ENCODE peak calls at places on chromosomes 1 and 21, in four cellular contexts. E is left lung, Q is cardiac muscle cell, K is MCF 10A. N is an unnamed sample.

GRCh38 chr1:201503397-201504176 is 3.3 kb downstream of the CSRP1 start:
- DNase-seq in E (peak), Q (peak), K (peak), N (no peak)

GRCh38 chr1:43056460-43056859 is 97.8 kb upstream of the SLC2A1 start:
- DNase-seq in E (no peak), Q (no peak), K (no peak), N (no peak)

GRCh38 chr1:195019385-195019784 is 1588.9 kb downstream of the KCNT2 start:
- DNase-seq in E (no peak), Q (no peak), K (no peak), N (no peak)

GRCh38 chr1:94808682-94809081 is 11.5 kb upstream of the SLC44A3 start:
- DNase-seq in E (no peak), Q (no peak), K (no peak), N (no peak)

GRCh38 chr1:204763773-204764427 is 78.4 kb upstream of the LRRN2 start:
- DNase-seq in E (peak), Q (peak), K (peak), N (no peak)

GRCh38 chr1:8540266-8540926 is 222.5 kb downstream of the SLC45A1 start:
- DNase-seq in E (no peak), Q (peak), K (peak), N (no peak)

GRCh38 chr21:38950388-38951094 is 144.8 kb downstream of the ETS2 start:
- DNase-seq in E (no peak), Q (peak), K (peak), N (no peak)

GRCh38 chr1:17757426-17757825 is 2.3 kb downstream of the ACTL8 start:
- DNase-seq in E (no peak), Q (no peak), K (no peak), N (no peak)

GRCh38 chr1:23736437-23737134 is 6.7 kb upstream of the ELOA start:
- DNase-seq in E (no peak), Q (no peak), K (no peak), N (no peak)

GRCh38 chr1:201883786-201884185 is 4.9 kb upstream of the SHISA4 start:
- DNase-seq in E (no peak), Q (peak), K (peak), N (no peak)

GRCh38 chr21:45990049-45990711 is 8.6 kb downstream of the COL6A1 start:
- DNase-seq in E (peak), Q (no peak), K (no peak), N (peak)

GRCh38 chr1:59092126-59092525 is 204.8 kb upstream of the FGGY start:
- DNase-seq in E (no peak), Q (no peak), K (no peak), N (no peak)

GRCh38 chr1:115168026-115168425 is 78.7 kb upstream of the TSPAN2 start:
- DNase-seq in E (no peak), Q (no peak), K (peak), N (no peak)

GRCh38 chr1:27726173-27726793 is 522 bp downstream of the FAM76A start:
- DNase-seq in E (peak), Q (peak), K (peak), N (peak)

GRCh38 chr1:152495066-152495675 is 15.4 kb upstream of the LCE5A start:
- DNase-seq in E (no peak), Q (peak), K (peak), N (no peak)

GRCh38 chr1:244599937-244600350 is 53.0 kb upstream of the DESI2 start:
- DNase-seq in E (no peak), Q (peak), K (peak), N (no peak)

GRCh38 chr1:179770887-179771502 is 27.9 kb downstream of the FAM163A start:
- DNase-seq in E (no peak), Q (peak), K (no peak), N (no peak)

GRCh38 chr1:161335796-161336195 is 21.6 kb downstream of the SDHC start:
- DNase-seq in E (no peak), Q (peak), K (no peak), N (no peak)

GRCh38 chr1:150798509-150798908 is 9.6 kb downstream of the CTSK start:
- DNase-seq in E (no peak), Q (no peak), K (no peak), N (no peak)

GRCh38 chr1:28110555-28110954 is 22.1 kb upstream of the EYA3 start:
- DNase-seq in E (no peak), Q (no peak), K (no peak), N (no peak)

GRCh38 chr1:226553594-226554279 is 5.2 kb downstream of the STUM start:
- DNase-seq in E (no peak), Q (no peak), K (no peak), N (no peak)

GRCh38 chr1:53266038-53266437 is 27.7 kb upstream of the MAGOH start:
- DNase-seq in E (no peak), Q (peak), K (peak), N (no peak)

GRCh38 chr1:83641828-83642443 is 357.0 kb downstream of the TTLL7 start:
- DNase-seq in E (no peak), Q (peak), K (no peak), N (no peak)

GRCh38 chr1:24283326-24284155 is 35.6 kb upstream of the GRHL3 start:
- DNase-seq in E (no peak), Q (peak), K (peak), N (no peak)

GRCh38 chr1:229655781-229656180 is 29.7 kb downstream of the URB2 start:
- DNase-seq in E (no peak), Q (no peak), K (no peak), N (no peak)

GRCh38 chr1:12336436-12336835 is 106.6 kb downstream of the VPS13D start:
- DNase-seq in E (no peak), Q (peak), K (no peak), N (no peak)

GRCh38 chr1:88194542-88194941 is 489.5 kb upstream of the PKN2 start:
- DNase-seq in E (no peak), Q (no peak), K (no peak), N (no peak)

GRCh38 chr1:238439483-238439882 is 548.8 kb upstream of the ZP4 start:
- DNase-seq in E (no peak), Q (no peak), K (no peak), N (no peak)

GRCh38 chr1:64263335-64263734 is 59.9 kb downstream of the UBE2U start:
- DNase-seq in E (no peak), Q (no peak), K (peak), N (no peak)

GRCh38 chr1:106875622-106876021 is 180.9 kb upstream of the PRMT6 start:
- DNase-seq in E (no peak), Q (no peak), K (no peak), N (no peak)

GRCh38 chr1:22275211-22275610 is 132.3 kb upstream of the WNT4 start:
- DNase-seq in E (no peak), Q (no peak), K (no peak), N (no peak)

GRCh38 chr1:22276396-22276748 is 133.5 kb upstream of the WNT4 start:
- DNase-seq in E (no peak), Q (no peak), K (no peak), N (no peak)

GRCh38 chr1:22277662-22278061 is 134.8 kb upstream of the WNT4 start:
- DNase-seq in E (no peak), Q (no peak), K (no peak), N (peak)

GRCh38 chr1:22273686-22274681 is 131.1 kb upstream of the WNT4 start:
- DNase-seq in E (no peak), Q (no peak), K (no peak), N (no peak)

DNA sequence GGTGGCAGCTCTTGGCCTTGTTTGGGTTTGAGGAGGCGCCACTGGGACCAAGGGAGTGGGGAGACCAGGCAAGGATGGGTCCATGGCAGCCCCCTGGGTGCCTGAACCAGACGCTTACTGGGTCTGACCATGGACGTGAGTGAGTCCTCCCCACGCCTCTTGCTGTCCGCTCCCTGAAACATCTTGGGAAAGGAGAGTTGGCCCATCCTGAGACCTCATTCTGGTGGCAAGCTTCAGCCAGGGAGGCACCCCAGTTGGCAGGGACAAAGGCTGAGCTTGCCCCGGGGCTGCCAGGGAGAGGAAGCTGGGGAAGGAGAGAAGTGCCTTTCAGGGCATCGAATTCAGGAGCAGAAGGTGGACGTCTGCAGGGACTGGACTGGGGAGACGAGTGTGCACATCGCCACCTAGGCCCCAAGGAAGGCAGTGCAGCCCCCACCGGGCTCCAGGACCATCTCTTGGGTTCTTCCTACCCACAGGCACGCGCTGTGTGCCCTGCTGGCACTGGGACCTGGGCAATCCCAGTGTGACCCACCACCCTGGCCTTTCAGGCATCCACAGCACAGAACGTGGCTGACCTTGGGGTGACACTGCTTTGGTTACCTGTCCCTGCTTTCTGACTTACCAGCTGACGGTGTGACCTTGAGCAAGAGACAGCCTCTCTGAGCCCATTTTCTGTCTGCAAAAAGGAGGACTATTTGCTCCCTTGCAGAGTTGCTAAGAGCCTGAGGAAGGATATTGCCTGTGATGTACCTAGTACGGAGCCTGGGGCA is 132.9 kb upstream of the WNT4 start:
- DNase-seq in E (peak), Q (peak), K (peak), N (peak)
- TF ChIP-seq CTCF in E (peak), Q (peak), K (peak), N (peak)

GRCh38 chr21:36640260-36641244 is 58.4 kb upstream of the SIM2 start:
- DNase-seq in E (no peak), Q (no peak), K (no peak), N (no peak)
- TF ChIP-seq CTCF in E (no peak), Q (no peak), K (no peak), N (peak)

GRCh38 chr1:86811128-86811527 is 102.8 kb downstream of the SELENOF start:
- DNase-seq in E (no peak), Q (no peak), K (no peak), N (no peak)

GRCh38 chr1:86812286-86812685 is 101.6 kb downstream of the SELENOF start:
- DNase-seq in E (no peak), Q (no peak), K (no peak), N (no peak)

DNA sequence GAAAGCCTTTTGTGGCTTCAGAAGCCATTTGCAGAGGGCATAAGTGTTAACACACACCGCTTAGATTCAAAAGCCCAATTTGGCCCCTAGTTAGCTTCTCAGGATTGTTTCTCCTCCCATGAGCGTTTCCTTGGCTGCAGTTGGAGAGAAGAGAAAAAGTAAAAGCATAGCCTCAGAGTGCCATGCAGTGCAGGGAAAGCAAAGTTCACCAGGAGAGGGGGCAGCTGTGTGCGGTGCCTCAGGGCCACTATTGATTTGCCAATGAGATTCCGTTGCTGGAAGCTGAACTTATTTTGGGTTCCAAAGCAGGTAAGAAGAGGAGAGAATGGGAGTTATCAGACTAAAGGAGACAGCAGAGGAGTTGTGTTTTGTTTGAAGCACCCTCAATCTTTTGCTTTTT is 102.4 kb downstream of the SELENOF start:
- DNase-seq in E (no peak), Q (no peak), K (no peak), N (no peak)
- TF ChIP-seq CTCF in E (no peak), Q (no peak), K (no peak), N (no peak)

DNA sequence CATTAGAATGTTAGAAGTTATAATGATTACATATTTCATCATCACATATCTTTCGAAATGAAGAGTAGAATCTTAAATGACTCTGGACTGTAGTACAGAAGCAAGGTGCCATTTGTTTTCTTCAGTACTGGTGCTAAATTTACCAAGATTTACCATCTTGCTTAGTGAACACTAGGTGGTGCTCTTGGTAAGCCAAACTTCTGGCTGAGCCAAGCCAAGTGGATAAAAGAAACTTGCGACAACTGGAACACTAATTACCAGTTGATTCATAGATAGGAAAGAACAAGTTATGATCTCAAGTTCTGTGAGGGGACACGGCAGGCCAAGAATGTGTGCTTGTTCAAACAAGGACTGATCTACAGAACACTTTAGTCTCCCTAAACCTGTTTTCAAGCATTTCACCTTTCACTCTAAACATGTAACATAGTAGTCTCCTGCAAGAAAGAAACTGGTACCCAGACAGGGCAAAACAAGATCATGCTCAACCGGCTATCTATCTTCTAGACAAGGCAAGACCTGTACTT is 19.8 kb downstream of the SPRTN start:
- DNase-seq in E (no peak), Q (peak), K (peak), N (no peak)
- TF ChIP-seq CTCF in E (peak), Q (peak), K (peak), N (peak)

GRCh38 chr1:3410435-3410915 is 44.0 kb upstream of the ARHGEF16 start:
- DNase-seq in E (no peak), Q (no peak), K (no peak), N (no peak)
- TF ChIP-seq CTCF in E (no peak), Q (no peak), K (no peak), N (peak)

DNA sequence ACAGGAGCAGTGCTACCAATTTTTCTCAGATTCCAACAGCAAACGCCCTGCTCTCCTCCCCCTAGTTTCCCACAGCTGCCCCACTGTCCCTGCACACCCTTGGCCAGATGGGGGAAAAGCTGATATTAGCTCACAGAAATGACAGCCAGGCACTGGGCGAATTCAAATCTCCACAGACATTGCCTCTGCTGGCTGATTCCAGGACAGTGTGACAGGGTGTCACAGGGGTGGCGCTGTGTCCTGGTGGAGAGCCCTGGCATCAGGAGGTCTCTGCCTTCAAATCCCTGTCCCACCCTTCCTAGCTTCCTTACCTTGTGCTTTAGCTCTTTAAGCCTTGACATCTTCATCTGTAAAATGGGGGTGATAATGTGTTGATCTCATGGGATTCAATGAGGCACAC is 10.4 kb downstream of the OLIG1 start:
- DNase-seq in E (no peak), Q (no peak), K (no peak), N (no peak)
- TF ChIP-seq CTCF in E (no peak), Q (no peak), K (no peak), N (no peak)

GRCh38 chr21:44360174-44360573 is 6.8 kb downstream of the TRPM2 start:
- DNase-seq in E (no peak), Q (no peak), K (no peak), N (peak)
- TF ChIP-seq CTCF in E (no peak), Q (no peak), K (no peak), N (peak)

GRCh38 chr1:109776911-109777310 is 13.2 kb upstream of the EPS8L3 start:
- DNase-seq in E (peak), Q (peak), K (peak), N (peak)

GRCh38 chr1:109777436-109777835 is 13.7 kb upstream of the EPS8L3 start:
- DNase-seq in E (peak), Q (no peak), K (no peak), N (peak)

GRCh38 chr1:109777980-109778625 is 14.4 kb upstream of the EPS8L3 start:
- DNase-seq in E (peak), Q (no peak), K (no peak), N (peak)

GRCh38 chr1:109775408-109775807 is 11.7 kb upstream of the EPS8L3 start:
- DNase-seq in E (peak), Q (no peak), K (no peak), N (no peak)

DNA sequence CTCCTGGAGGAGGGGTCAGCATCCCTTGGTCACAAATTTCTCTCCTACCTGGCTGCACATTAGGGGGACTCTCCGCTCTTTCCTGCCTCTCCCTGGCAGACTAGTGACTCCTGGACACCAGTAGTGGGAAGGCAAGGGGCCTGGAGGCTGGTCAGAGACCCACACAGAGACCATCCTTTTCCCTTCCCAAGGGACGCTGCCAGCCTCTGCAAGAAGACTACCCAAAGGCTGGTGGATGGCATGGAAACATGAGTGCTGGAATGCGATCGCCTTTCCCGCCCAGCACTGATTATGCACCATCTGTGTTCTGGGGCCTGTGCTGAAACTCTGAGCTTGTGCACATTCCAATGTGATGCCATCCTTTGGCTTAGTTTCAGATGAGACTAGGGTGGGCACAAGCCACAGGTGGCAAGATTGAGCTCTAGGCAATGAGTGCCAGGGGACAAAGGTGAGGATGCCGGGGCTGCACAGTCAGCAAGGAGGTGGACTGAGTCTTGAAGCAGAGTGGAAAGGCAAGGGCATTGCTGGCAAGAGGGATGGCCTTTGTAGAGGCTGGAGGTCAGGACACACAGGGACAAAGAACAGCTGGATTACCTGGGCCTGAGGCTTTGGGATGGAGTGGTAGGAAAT is 12.6 kb upstream of the EPS8L3 start:
- DNase-seq in E (peak), Q (no peak), K (no peak), N (peak)
- TF ChIP-seq CTCF in E (no peak), Q (no peak), K (no peak), N (no peak)

N was measured in chondrocyte.